ENCODE peak calls at places on chromosomes 5 and 9, in five cellular contexts. One of them, this sample, is unnamed.

GRCh38 chr9:137278061-137278912 is 761 bp downstream of the TOR4A start:
- DNase-seq in cardiac muscle cell: peak; percentile 30
- DNase-seq in neural crest cell: no peak
- DNase-seq in foreskin fibroblast: peak; percentile 48
- DNase-seq in activated B cell treated with CpG ODN at 0.5 μM for 24 hours: no peak
- DNase-seq in this sample: no peak

GRCh38 chr5:180291943-180292831 is at the start of gene MAPK9:
- DNase-seq in foreskin fibroblast: peak; percentile 93
- DNase-seq in neural crest cell: peak; percentile 75
- DNase-seq in cardiac muscle cell: peak; percentile 82
- DNase-seq in activated B cell treated with CpG ODN at 0.5 μM for 24 hours: peak; percentile 87
- DNase-seq in this sample: peak; percentile 81

GRCh38 chr9:114300846-114301797 is 21.8 kb upstream of the ORM1 start:
- DNase-seq in cardiac muscle cell: no peak
- DNase-seq in foreskin fibroblast: no peak
- DNase-seq in activated B cell treated with CpG ODN at 0.5 μM for 24 hours: no peak
- DNase-seq in neural crest cell: no peak
- DNase-seq in this sample: no peak

GRCh38 chr9:32899181-32899580 is 102.2 kb downstream of the APTX start:
- DNase-seq in neural crest cell: no peak
- DNase-seq in activated B cell treated with CpG ODN at 0.5 μM for 24 hours: no peak
- DNase-seq in cardiac muscle cell: no peak
- DNase-seq in foreskin fibroblast: peak; percentile 18
- DNase-seq in this sample: no peak

GRCh38 chr5:353599-354580 is 32.4 kb downstream of the AHRR start:
- DNase-seq in foreskin fibroblast: no peak
- DNase-seq in activated B cell treated with CpG ODN at 0.5 μM for 24 hours: no peak
- DNase-seq in neural crest cell: no peak
- DNase-seq in cardiac muscle cell: no peak
- DNase-seq in this sample: no peak

GRCh38 chr9:27425827-27426716 is 98.0 kb upstream of the IFNK start:
- DNase-seq in cardiac muscle cell: no peak
- DNase-seq in foreskin fibroblast: no peak
- DNase-seq in activated B cell treated with CpG ODN at 0.5 μM for 24 hours: no peak
- DNase-seq in neural crest cell: no peak
- DNase-seq in this sample: no peak

GRCh38 chr9:76615149-76615548 is 149.1 kb upstream of the PCA3 start:
- DNase-seq in activated B cell treated with CpG ODN at 0.5 μM for 24 hours: no peak
- DNase-seq in foreskin fibroblast: no peak
- DNase-seq in neural crest cell: no peak
- DNase-seq in cardiac muscle cell: peak; percentile 75
- DNase-seq in this sample: no peak

GRCh38 chr9:2164268-2164667 is 149.1 kb downstream of the SMARCA2 start:
- DNase-seq in cardiac muscle cell: no peak
- DNase-seq in neural crest cell: no peak
- DNase-seq in activated B cell treated with CpG ODN at 0.5 μM for 24 hours: no peak
- DNase-seq in foreskin fibroblast: no peak
- DNase-seq in this sample: no peak

GRCh38 chr5:135887881-135888614 is 7.6 kb downstream of the IL9 start:
- DNase-seq in neural crest cell: no peak
- DNase-seq in activated B cell treated with CpG ODN at 0.5 μM for 24 hours: no peak
- DNase-seq in foreskin fibroblast: peak; percentile 56
- DNase-seq in cardiac muscle cell: peak; percentile 66
- DNase-seq in this sample: no peak

GRCh38 chr5:72328172-72328571 is 8.0 kb downstream of the PTCD2 start:
- DNase-seq in cardiac muscle cell: peak; percentile 34
- DNase-seq in neural crest cell: no peak
- DNase-seq in activated B cell treated with CpG ODN at 0.5 μM for 24 hours: no peak
- DNase-seq in foreskin fibroblast: peak; percentile 59
- DNase-seq in this sample: no peak

GRCh38 chr5:17817946-17818345 is 183.7 kb downstream of the TAF11L14 start:
- DNase-seq in neural crest cell: no peak
- DNase-seq in foreskin fibroblast: no peak
- DNase-seq in cardiac muscle cell: no peak
- DNase-seq in activated B cell treated with CpG ODN at 0.5 μM for 24 hours: no peak
- DNase-seq in this sample: no peak

GRCh38 chr9:124869986-124870560 is 8.1 kb downstream of the ARPC5L start:
- DNase-seq in neural crest cell: no peak
- DNase-seq in foreskin fibroblast: peak; percentile 79
- DNase-seq in cardiac muscle cell: peak; percentile 49
- DNase-seq in activated B cell treated with CpG ODN at 0.5 μM for 24 hours: peak; percentile 49
- DNase-seq in this sample: no peak

GRCh38 chr9:121842612-121842978 is 191.2 kb downstream of the DAB2IP start:
- DNase-seq in neural crest cell: no peak
- DNase-seq in cardiac muscle cell: no peak
- DNase-seq in activated B cell treated with CpG ODN at 0.5 μM for 24 hours: no peak
- DNase-seq in foreskin fibroblast: peak; percentile 50
- DNase-seq in this sample: no peak

GRCh38 chr5:93583799-93584530 is 943 bp downstream of the NR2F1 start:
- DNase-seq in neural crest cell: no peak
- DNase-seq in cardiac muscle cell: peak; percentile 69
- DNase-seq in activated B cell treated with CpG ODN at 0.5 μM for 24 hours: no peak
- DNase-seq in foreskin fibroblast: peak; percentile 88
- DNase-seq in this sample: peak; percentile 54

GRCh38 chr5:133589286-133589685 is 23.1 kb downstream of the FSTL4 start:
- DNase-seq in cardiac muscle cell: no peak
- DNase-seq in activated B cell treated with CpG ODN at 0.5 μM for 24 hours: no peak
- DNase-seq in neural crest cell: no peak
- DNase-seq in foreskin fibroblast: no peak
- DNase-seq in this sample: no peak
- TF ChIP-seq CTCF in cardiac muscle cell: no peak
- TF ChIP-seq CTCF in activated B cell treated with CpG ODN at 0.5 μM for 24 hours: no peak
- TF ChIP-seq CTCF in neural crest cell: no peak
- TF ChIP-seq CTCF in foreskin fibroblast: no peak
- TF ChIP-seq CTCF in this sample: no peak

GRCh38 chr5:163104496-163104895 is 332.9 kb upstream of the CCNG1 start:
- DNase-seq in cardiac muscle cell: no peak
- DNase-seq in neural crest cell: no peak
- DNase-seq in foreskin fibroblast: no peak
- DNase-seq in activated B cell treated with CpG ODN at 0.5 μM for 24 hours: no peak
- DNase-seq in this sample: no peak
- TF ChIP-seq CTCF in cardiac muscle cell: no peak
- TF ChIP-seq CTCF in neural crest cell: peak; percentile 40
- TF ChIP-seq CTCF in foreskin fibroblast: no peak
- TF ChIP-seq CTCF in activated B cell treated with CpG ODN at 0.5 μM for 24 hours: no peak
- TF ChIP-seq CTCF in this sample: peak; percentile 39

DNA sequence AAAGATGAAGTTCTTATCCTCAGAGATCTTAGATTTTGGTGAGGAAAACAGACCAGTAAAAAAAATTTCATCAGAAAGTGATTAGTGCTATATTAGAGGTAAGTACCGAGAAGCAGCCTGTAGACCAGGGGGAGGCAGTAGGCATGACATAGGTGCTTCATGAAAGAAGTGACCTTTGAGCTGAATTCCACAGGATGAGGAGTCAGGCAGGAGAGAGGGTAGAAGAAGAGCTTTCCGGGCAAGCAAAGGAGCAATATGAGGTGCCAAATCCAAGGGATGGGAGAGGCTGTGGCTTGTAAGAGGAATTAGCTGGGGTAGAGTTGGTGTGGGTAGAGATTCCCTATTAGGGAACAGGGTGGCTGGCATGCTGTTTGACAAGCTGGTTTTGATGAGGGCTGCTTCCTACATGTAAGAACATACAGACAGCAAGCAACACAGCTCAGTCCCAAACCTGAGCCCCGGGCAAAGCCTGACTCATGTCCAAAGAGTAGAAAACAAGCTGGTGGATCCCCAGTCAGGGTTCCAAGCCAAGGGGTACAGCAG is 48.4 kb upstream of the PWWP2A start:
- DNase-seq in activated B cell treated with CpG ODN at 0.5 μM for 24 hours: no peak
- DNase-seq in neural crest cell: no peak
- DNase-seq in foreskin fibroblast: no peak
- DNase-seq in cardiac muscle cell: no peak
- DNase-seq in this sample: no peak
- TF ChIP-seq CTCF in activated B cell treated with CpG ODN at 0.5 μM for 24 hours: no peak
- TF ChIP-seq CTCF in neural crest cell: no peak
- TF ChIP-seq CTCF in foreskin fibroblast: no peak
- TF ChIP-seq CTCF in cardiac muscle cell: no peak
- TF ChIP-seq CTCF in this sample: no peak

GRCh38 chr5:115428676-115429075 is 115.9 kb downstream of the FEM1C start:
- DNase-seq in foreskin fibroblast: no peak
- DNase-seq in activated B cell treated with CpG ODN at 0.5 μM for 24 hours: no peak
- DNase-seq in neural crest cell: no peak
- DNase-seq in cardiac muscle cell: no peak
- DNase-seq in this sample: no peak
- TF ChIP-seq CTCF in foreskin fibroblast: no peak
- TF ChIP-seq CTCF in activated B cell treated with CpG ODN at 0.5 μM for 24 hours: no peak
- TF ChIP-seq CTCF in neural crest cell: no peak
- TF ChIP-seq CTCF in cardiac muscle cell: no peak
- TF ChIP-seq CTCF in this sample: no peak

DNA sequence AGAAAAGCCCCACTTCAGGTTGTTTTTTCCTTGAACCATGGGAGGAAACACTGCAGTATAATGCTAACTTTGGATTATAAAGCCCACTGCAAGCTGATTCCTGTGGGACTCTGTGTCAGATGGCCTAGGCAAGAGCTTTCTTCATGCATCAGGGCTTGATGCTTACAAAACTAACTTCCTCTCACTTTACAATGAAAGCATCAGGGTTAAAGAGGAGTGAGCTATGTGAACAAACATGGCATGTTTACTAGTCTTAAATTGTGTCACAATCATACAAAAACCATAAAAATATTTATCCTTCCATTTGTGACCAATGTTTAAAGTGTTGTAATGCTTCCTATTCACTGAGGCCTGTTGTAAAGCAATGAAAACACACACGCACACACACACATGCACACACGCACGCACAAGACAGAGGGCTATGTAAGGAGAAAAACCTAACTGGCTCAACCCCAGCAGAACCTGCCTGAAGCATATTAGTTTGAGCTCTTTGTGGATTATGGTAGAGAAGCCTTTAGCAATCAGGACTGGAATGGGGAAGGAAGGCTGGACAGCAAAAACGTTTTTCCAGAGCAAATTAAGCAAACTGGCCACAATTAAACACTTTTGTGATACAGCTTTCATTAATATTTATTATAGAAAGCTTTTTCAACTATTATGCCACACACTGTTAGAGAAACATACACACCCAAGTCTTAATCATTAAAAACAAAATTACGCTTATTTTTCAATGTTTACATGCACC is 122.2 kb downstream of the AUH start:
- DNase-seq in activated B cell treated with CpG ODN at 0.5 μM for 24 hours: no peak
- DNase-seq in neural crest cell: no peak
- DNase-seq in foreskin fibroblast: no peak
- DNase-seq in cardiac muscle cell: no peak
- DNase-seq in this sample: no peak
- TF ChIP-seq CTCF in activated B cell treated with CpG ODN at 0.5 μM for 24 hours: no peak
- TF ChIP-seq CTCF in neural crest cell: no peak
- TF ChIP-seq CTCF in foreskin fibroblast: no peak
- TF ChIP-seq CTCF in cardiac muscle cell: no peak
- TF ChIP-seq CTCF in this sample: no peak

GRCh38 chr5:151106073-151106472 is 25.2 kb upstream of the TNIP1 start:
- DNase-seq in neural crest cell: no peak
- DNase-seq in activated B cell treated with CpG ODN at 0.5 μM for 24 hours: no peak
- DNase-seq in foreskin fibroblast: no peak
- DNase-seq in cardiac muscle cell: no peak
- DNase-seq in this sample: no peak

GRCh38 chr5:151107084-151107483 is 26.2 kb upstream of the TNIP1 start:
- DNase-seq in neural crest cell: no peak
- DNase-seq in activated B cell treated with CpG ODN at 0.5 μM for 24 hours: no peak
- DNase-seq in cardiac muscle cell: no peak
- DNase-seq in foreskin fibroblast: no peak
- DNase-seq in this sample: no peak

GRCh38 chr5:151108566-151108965 is 27.7 kb upstream of the TNIP1 start:
- DNase-seq in activated B cell treated with CpG ODN at 0.5 μM for 24 hours: no peak
- DNase-seq in foreskin fibroblast: no peak
- DNase-seq in cardiac muscle cell: no peak
- DNase-seq in neural crest cell: no peak
- DNase-seq in this sample: no peak

GRCh38 chr5:151106509-151106908 is 25.7 kb upstream of the TNIP1 start:
- DNase-seq in activated B cell treated with CpG ODN at 0.5 μM for 24 hours: no peak
- DNase-seq in foreskin fibroblast: no peak
- DNase-seq in neural crest cell: no peak
- DNase-seq in cardiac muscle cell: no peak
- DNase-seq in this sample: no peak

GRCh38 chr5:151107738-151108520 is 27.1 kb upstream of the TNIP1 start:
- DNase-seq in cardiac muscle cell: peak; percentile 71
- DNase-seq in activated B cell treated with CpG ODN at 0.5 μM for 24 hours: no peak
- DNase-seq in foreskin fibroblast: peak; percentile 55
- DNase-seq in neural crest cell: no peak
- DNase-seq in this sample: no peak
- TF ChIP-seq CTCF in cardiac muscle cell: peak; percentile 7
- TF ChIP-seq CTCF in activated B cell treated with CpG ODN at 0.5 μM for 24 hours: no peak
- TF ChIP-seq CTCF in foreskin fibroblast: no peak
- TF ChIP-seq CTCF in neural crest cell: no peak
- TF ChIP-seq CTCF in this sample: no peak

GRCh38 chr5:75152861-75153260 is 83.8 kb downstream of the ANKRD31 start:
- DNase-seq in foreskin fibroblast: no peak
- DNase-seq in neural crest cell: no peak
- DNase-seq in activated B cell treated with CpG ODN at 0.5 μM for 24 hours: no peak
- DNase-seq in cardiac muscle cell: peak; percentile 0
- DNase-seq in this sample: no peak

GRCh38 chr5:75156585-75156984 is 80.1 kb downstream of the ANKRD31 start:
- DNase-seq in cardiac muscle cell: no peak
- DNase-seq in activated B cell treated with CpG ODN at 0.5 μM for 24 hours: no peak
- DNase-seq in foreskin fibroblast: peak; percentile 5
- DNase-seq in neural crest cell: no peak
- DNase-seq in this sample: no peak
- TF ChIP-seq CTCF in cardiac muscle cell: no peak
- TF ChIP-seq CTCF in activated B cell treated with CpG ODN at 0.5 μM for 24 hours: no peak
- TF ChIP-seq CTCF in foreskin fibroblast: no peak
- TF ChIP-seq CTCF in neural crest cell: peak; percentile 29
- TF ChIP-seq CTCF in this sample: no peak

DNA sequence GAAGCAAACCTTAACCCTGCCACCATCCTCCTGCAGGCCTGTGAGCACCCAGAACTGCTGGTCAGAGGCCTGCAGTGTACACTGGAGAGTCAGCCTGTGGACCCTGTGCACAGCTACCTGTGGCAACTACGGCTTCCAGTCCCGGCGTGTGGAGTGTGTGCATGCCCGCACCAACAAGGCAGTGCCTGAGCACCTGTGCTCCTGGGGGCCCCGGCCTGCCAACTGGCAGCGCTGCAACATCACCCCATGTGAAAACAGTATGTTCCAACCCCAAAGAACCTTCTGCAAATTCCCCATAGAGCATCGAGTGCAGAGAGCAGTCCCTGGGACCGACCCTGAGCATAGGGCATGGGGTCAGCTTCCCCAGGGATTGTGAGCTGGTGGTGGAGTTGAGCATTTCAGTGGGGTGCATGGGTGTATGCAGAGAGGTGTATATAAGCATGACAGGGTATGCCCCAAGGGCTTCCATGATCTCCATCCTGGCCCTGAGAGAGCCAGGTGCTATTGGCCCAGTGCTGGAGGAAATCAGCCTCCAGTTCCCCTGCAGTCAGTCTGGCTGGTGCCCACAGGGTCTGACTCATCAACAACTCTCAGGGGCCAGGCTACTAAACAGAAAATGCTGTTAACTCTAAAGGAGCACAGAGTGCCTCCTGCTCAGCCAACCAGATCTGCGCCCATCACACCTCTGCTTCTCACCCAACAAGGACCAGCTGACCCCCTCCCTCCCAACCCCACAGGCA is 126.2 kb downstream of the SAXO1 start:
- DNase-seq in neural crest cell: no peak
- DNase-seq in cardiac muscle cell: peak; percentile 55
- DNase-seq in activated B cell treated with CpG ODN at 0.5 μM for 24 hours: no peak
- DNase-seq in foreskin fibroblast: peak; percentile 77
- DNase-seq in this sample: no peak
- TF ChIP-seq CTCF in neural crest cell: no peak
- TF ChIP-seq CTCF in cardiac muscle cell: no peak
- TF ChIP-seq CTCF in activated B cell treated with CpG ODN at 0.5 μM for 24 hours: no peak
- TF ChIP-seq CTCF in foreskin fibroblast: no peak
- TF ChIP-seq CTCF in this sample: no peak

GRCh38 chr5:78506296-78507049 is 142.1 kb downstream of the LHFPL2 start:
- DNase-seq in neural crest cell: no peak
- DNase-seq in cardiac muscle cell: no peak
- DNase-seq in activated B cell treated with CpG ODN at 0.5 μM for 24 hours: no peak
- DNase-seq in foreskin fibroblast: peak; percentile 34
- DNase-seq in this sample: no peak
- TF ChIP-seq CTCF in neural crest cell: no peak
- TF ChIP-seq CTCF in cardiac muscle cell: no peak
- TF ChIP-seq CTCF in activated B cell treated with CpG ODN at 0.5 μM for 24 hours: no peak
- TF ChIP-seq CTCF in foreskin fibroblast: no peak
- TF ChIP-seq CTCF in this sample: no peak

This sample was measured in progenitor cell of endocrine pancreas.